ENCODE peak calls at places on chromosomes 2 and 18, in ten cellular contexts. H is IMR-90, S is AG04449, R is foreskin fibroblast, X is upper lobe of right lung, Q is cardiac fibroblast, P is nephron progenitor cell, N is transverse colon, T is fibroblast of the aortic adventitia, V is NB4. W is an unnamed sample.

GRCh38 chr18:55570966-55571365 is 17.0 kb downstream of the TCF4 start:
- DNase-seq in H (no peak), S (no peak), R (no peak), X (no peak), Q (no peak), P (no peak), N (no peak), T (no peak), V (no peak), W (no peak)

GRCh38 chr2:88307817-88308216 is 137.7 kb downstream of the THNSL2 start:
- DNase-seq in H (peak), S (no peak), R (peak), X (no peak), Q (peak), P (no peak), N (no peak), T (no peak), V (peak), W (no peak)

GRCh38 chr18:3871687-3872086 is 421.7 kb downstream of the TGIF1 start:
- DNase-seq in H (no peak), S (no peak), R (no peak), X (no peak), Q (no peak), P (no peak), N (no peak), T (no peak), V (no peak), W (peak)

GRCh38 chr18:77015176-77015575 is 117.4 kb downstream of the MBP start:
- DNase-seq in H (no peak), S (no peak), R (no peak), X (no peak), Q (no peak), P (no peak), N (no peak), T (no peak), V (peak), W (no peak)

GRCh38 chr2:71463342-71463654 is 9.9 kb downstream of the DYSF start:
- DNase-seq in H (no peak), S (no peak), R (no peak), X (no peak), Q (no peak), P (no peak), N (no peak), T (no peak), V (no peak), W (no peak)

GRCh38 chr2:84838434-84839145 is 42.3 kb downstream of the TRABD2A start:
- DNase-seq in H (peak), S (peak), R (peak), X (no peak), Q (no peak), P (no peak), N (no peak), T (peak), V (no peak), W (peak)

GRCh38 chr18:45166341-45167108 is 448.8 kb upstream of the SLC14A2 start:
- DNase-seq in H (peak), S (peak), R (peak), X (no peak), Q (peak), P (no peak), N (peak), T (peak), V (no peak), W (peak)

GRCh38 chr2:137969418-137969765 is 5.1 kb downstream of the HNMT start:
- DNase-seq in H (peak), S (no peak), R (peak), X (no peak), Q (peak), P (no peak), N (no peak), T (peak), V (peak), W (peak)

GRCh38 chr2:231614559-231615057 is 21.9 kb downstream of the TEX44 start:
- DNase-seq in H (no peak), S (no peak), R (peak), X (peak), Q (no peak), P (no peak), N (no peak), T (no peak), V (peak), W (peak)

GRCh38 chr18:35289293-35290069 is 548 bp downstream of the ZSCAN30 start:
- DNase-seq in H (peak), S (no peak), R (peak), X (peak), Q (peak), P (peak), N (peak), T (peak), V (peak), W (no peak)

GRCh38 chr18:76686737-76687231 is 135.6 kb upstream of the ZNF236 start:
- DNase-seq in H (peak), S (no peak), R (peak), X (no peak), Q (peak), P (peak), N (peak), T (peak), V (peak), W (peak)

GRCh38 chr2:44087037-44087713 is 81.5 kb upstream of the PPM1B start:
- DNase-seq in H (peak), S (no peak), R (peak), X (peak), Q (peak), P (peak), N (peak), T (peak), V (peak), W (peak)

GRCh38 chr2:26197516-26197915 is 24.6 kb downstream of the GAREM2 start:
- DNase-seq in H (no peak), S (no peak), R (no peak), X (no peak), Q (no peak), P (no peak), N (no peak), T (no peak), V (no peak), W (no peak)

GRCh38 chr2:29443627-29444026 is 328.4 kb downstream of the CLIP4 start:
- DNase-seq in H (peak), S (no peak), R (peak), X (no peak), Q (no peak), P (no peak), N (no peak), T (no peak), V (no peak), W (no peak)

GRCh38 chr2:12155308-12156061 is 409.1 kb downstream of the LPIN1 start:
- DNase-seq in H (peak), S (no peak), R (peak), X (no peak), Q (peak), P (no peak), N (no peak), T (peak), V (no peak), W (peak)

GRCh38 chr2:64325852-64326577 is 127.9 kb upstream of the LGALSL start:
- DNase-seq in H (no peak), S (no peak), R (no peak), X (no peak), Q (no peak), P (no peak), N (peak), T (no peak), V (no peak), W (no peak)

GRCh38 chr2:135657806-135658582 is 83.7 kb upstream of the UBXN4 start:
- DNase-seq in H (no peak), S (no peak), R (no peak), X (no peak), Q (no peak), P (no peak), N (no peak), T (no peak), V (no peak), W (no peak)

DNA sequence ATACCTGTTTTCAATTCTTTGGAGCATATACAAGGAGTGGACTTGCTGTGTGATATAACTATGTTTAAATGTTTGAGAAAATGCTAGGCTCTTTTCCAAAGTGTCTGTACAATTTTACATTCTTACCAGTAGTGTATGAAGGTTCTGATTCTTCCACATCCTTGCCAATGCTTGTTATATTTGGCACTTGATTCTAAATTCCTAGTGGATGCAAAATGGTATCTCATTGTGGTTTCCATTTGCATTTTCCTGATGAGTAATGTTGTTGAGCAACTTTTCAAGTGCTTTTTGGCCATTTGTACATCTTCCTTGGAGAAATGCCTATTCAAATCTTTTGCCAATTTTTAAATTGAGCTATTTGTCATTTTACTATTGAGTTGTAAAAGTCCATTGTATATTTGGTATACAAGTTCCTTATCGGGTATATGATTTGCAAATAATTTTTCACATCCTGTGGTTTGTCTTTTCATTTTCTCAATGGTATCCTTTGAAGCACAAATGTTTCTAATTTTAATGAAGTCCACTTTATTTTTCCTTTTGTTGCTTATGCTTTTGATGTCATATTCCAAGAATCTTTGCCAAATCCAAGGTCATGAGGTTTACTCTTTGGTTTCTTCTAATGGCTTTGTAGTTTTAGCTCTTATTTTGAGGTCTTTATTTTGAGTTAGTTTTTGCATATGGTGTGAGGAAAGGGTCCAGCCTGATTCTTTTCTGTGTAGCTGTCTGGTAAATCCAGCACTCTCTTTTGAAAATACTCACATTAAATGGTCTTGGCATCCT is 33.2 kb upstream of the CWC22 start:
- DNase-seq in H (peak), S (peak), R (peak), X (no peak), Q (peak), P (no peak), N (no peak), T (peak), V (no peak), W (no peak)
- TF ChIP-seq CTCF in H (peak), S (peak), R (peak), X (no peak), Q (peak), P (no peak), N (no peak), T (peak), V (no peak), W (peak)

DNA sequence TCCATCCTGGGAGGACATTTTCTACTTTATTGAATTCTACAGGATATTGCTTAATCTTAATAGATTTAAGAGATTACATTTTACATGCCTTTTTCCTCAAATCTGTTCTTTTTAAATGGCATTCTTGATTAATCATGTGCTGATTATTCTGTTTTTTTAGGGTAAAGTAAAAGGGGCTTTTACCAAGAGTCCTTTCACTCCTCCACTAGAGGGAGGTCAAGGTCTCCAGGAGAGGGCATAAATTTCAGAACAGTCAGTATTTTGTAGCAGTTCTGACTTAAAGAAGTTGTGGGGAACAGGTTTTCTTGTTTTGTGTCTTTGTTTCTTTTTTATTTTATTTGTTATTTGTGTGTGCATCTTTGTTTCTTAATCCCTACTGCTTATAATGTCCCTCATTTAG is 25.4 kb downstream of the WDR75 start:
- DNase-seq in H (peak), S (no peak), R (no peak), X (no peak), Q (peak), P (no peak), N (no peak), T (peak), V (peak), W (no peak)
- TF ChIP-seq CTCF in H (peak), S (peak), R (peak), X (peak), Q (peak), P (peak), N (peak), T (peak), V (peak), W (peak)

GRCh38 chr18:53909668-53910067 is 314.8 kb downstream of the MBD2 start:
- DNase-seq in H (peak), S (no peak), R (peak), X (no peak), Q (peak), P (no peak), N (no peak), T (peak), V (peak), W (no peak)
- TF ChIP-seq CTCF in H (peak), S (peak), R (peak), X (peak), Q (peak), P (no peak), N (peak), T (peak), V (no peak), W (peak)

DNA sequence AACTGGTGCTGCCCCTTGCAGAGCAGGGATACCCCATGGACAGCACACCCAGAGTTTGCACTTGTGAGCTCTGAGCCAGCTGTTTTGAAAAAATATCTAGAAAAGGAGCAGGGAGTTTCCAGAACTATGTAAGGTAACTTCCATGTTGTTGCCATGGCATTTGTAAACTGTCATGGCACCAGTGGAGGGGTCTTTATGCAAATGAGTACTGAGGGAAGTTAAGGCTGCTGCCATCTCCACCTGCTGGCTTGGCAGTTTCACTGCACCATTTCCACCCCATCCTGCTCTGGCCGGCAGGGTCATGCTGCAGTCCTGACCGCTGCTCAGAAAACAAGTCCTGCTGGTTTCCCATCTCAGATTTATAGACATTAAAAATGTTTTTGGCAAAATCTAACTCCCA is 52.3 kb upstream of the SNTG2 start:
- DNase-seq in H (no peak), S (no peak), R (no peak), X (no peak), Q (no peak), P (no peak), N (no peak), T (no peak), V (peak), W (no peak)
- TF ChIP-seq CTCF in H (no peak), S (no peak), R (peak), X (no peak), Q (no peak), P (peak), N (no peak), T (no peak), V (peak), W (peak)

GRCh38 chr2:7357993-7358392 is 440.8 kb downstream of the RNF144A start:
- DNase-seq in H (no peak), S (no peak), R (no peak), X (no peak), Q (no peak), P (no peak), N (no peak), T (no peak), V (no peak), W (no peak)
- TF ChIP-seq CTCF in H (no peak), S (no peak), R (no peak), X (no peak), Q (no peak), P (no peak), N (no peak), T (no peak), V (no peak), W (no peak)

GRCh38 chr2:176774768-176775453 is 437.7 kb upstream of the HNRNPA3 start:
- DNase-seq in H (no peak), S (no peak), R (peak), X (no peak), Q (no peak), P (no peak), N (no peak), T (no peak), V (no peak), W (no peak)
- TF ChIP-seq CTCF in H (no peak), S (no peak), R (no peak), X (no peak), Q (no peak), P (no peak), N (no peak), T (no peak), V (no peak), W (no peak)

GRCh38 chr2:122366427-122366826 is 611.0 kb downstream of the TSN start:
- DNase-seq in H (no peak), S (no peak), R (no peak), X (no peak), Q (peak), P (no peak), N (no peak), T (no peak), V (no peak), W (no peak)

GRCh38 chr2:122363885-122364284 is 608.4 kb downstream of the TSN start:
- DNase-seq in H (no peak), S (no peak), R (no peak), X (no peak), Q (no peak), P (no peak), N (no peak), T (no peak), V (no peak), W (no peak)

DNA sequence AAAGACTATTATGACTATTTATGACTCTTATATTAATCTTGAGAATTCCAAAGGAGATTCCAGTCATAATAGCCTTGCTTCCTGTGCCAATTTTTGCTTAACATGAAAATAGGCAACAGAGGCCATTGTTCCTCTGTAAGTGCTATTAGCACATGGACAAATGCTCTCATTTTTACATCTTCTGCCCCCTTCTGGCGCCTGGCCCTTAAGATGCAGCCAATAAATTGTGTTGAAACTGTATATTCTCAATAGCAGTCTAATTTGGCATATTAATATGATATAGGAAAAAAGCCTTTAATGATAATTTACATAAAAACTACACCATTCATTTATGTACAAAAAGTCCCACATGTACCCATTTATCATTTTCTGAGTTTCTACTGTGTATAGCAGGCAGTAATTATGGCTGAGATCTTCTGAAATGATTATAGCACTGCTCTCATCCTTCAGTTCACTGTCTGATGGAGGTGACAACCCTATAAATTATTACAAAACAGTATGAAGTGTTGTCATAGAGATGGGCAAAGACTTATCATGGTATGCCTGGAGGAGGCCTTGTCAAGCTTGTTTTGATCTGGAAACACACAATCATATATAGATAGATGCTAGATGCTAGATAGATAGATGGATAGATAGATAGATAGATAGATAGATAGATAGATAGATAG is 613.3 kb downstream of the TSN start:
- DNase-seq in H (no peak), S (no peak), R (no peak), X (no peak), Q (peak), P (no peak), N (no peak), T (no peak), V (peak), W (no peak)
- TF ChIP-seq CTCF in H (no peak), S (no peak), R (no peak), X (no peak), Q (peak), P (no peak), N (no peak), T (no peak), V (no peak), W (no peak)

DNA sequence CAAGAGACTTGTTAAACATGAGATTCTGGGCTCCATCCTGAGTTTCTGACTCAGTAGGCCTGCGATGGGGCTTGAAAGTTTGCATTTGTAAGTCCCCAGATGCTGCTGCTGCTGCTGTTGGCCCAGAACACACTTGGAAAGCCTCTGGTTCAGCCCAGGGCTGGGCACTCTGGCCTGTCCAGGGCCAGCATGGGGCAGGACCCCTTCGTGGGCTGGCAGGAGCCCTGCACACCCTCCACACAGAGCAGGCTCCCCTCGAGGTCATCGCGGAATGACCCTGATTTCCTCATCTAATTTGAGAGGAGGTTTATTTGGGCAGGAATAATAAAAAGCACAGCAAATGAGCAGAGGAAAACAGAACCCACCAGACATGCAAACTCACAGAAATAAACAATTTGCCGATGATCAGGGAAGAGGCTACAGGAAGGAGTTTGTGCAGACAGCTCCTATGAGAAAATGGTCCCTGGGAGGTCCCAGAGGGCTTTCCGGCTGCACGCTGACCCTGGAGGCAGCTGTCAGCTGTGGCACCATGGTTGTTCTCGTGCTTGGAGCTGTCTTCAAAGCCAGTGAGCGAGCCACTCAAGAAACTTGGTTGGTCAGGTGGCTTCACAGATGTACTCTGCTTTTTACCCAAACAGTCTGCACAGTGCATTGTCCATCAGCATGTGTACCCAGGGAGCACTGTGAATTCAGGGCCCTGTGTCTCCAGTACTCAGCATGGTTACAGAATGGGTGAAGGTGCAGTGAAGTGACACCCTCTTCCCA is 119.3 kb downstream of the GLI2 start:
- DNase-seq in H (no peak), S (no peak), R (no peak), X (peak), Q (no peak), P (no peak), N (no peak), T (no peak), V (no peak), W (peak)
- TF ChIP-seq CTCF in H (no peak), S (no peak), R (no peak), X (no peak), Q (no peak), P (no peak), N (no peak), T (no peak), V (no peak), W (no peak)

DNA sequence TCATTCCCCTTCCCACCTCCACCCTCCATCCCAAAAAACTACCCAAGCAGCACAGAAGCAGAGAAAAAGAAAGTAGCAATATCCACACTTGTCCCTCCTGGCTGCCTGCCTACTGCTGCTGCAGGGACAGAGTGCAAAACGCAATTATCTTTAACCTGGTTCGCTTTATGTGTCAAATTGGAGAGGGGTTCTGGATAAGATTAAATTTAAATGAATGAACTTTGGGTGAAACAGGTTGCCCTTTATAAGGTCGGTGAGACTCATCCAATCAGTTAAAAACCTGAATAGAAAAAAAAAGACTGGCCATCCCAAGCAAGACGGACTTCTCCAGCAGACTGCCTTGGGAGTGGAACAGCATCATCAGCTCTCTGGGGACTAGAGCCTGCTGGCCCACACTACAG is 62.6 kb downstream of the ANKRD44 start:
- DNase-seq in H (no peak), S (no peak), R (no peak), X (no peak), Q (no peak), P (no peak), N (no peak), T (no peak), V (peak), W (no peak)
- TF ChIP-seq CTCF in H (no peak), S (no peak), R (no peak), X (no peak), Q (no peak), P (no peak), N (no peak), T (no peak), V (no peak), W (no peak)

W was measured in osteoblast.